ENCODE peak calls at places on chromosomes 1 and 21, in six cellular contexts. One of them, this sample, is unnamed.

GRCh38 chr1:33162141-33162540 is 19.7 kb downstream of the TRIM62 start:
- DNase-seq in SK-MEL-5: no peak
- DNase-seq in stimulated activated CD8-positive, alpha-beta memory T cell treated with anti-CD3 and anti-CD28 coated beads, Interleukin-4, amount 100 ng/mL, for 1 hour: no peak
- DNase-seq in NCI-H2081: no peak
- DNase-seq in A172: no peak
- DNase-seq in astrocyte of the spinal cord: no peak
- DNase-seq in this sample: no peak

GRCh38 chr1:36650200-36651065 is 167.7 kb upstream of the CSF3R start:
- DNase-seq in NCI-H2081: peak; percentile 60
- DNase-seq in A172: peak; percentile 32
- DNase-seq in stimulated activated CD8-positive, alpha-beta memory T cell treated with anti-CD3 and anti-CD28 coated beads, Interleukin-4, amount 100 ng/mL, for 1 hour: peak; percentile 16
- DNase-seq in SK-MEL-5: peak; percentile 77
- DNase-seq in astrocyte of the spinal cord: peak; percentile 24
- DNase-seq in this sample: peak; percentile 31

GRCh38 chr1:223712184-223712855 is at the start of gene CAPN2:
- DNase-seq in stimulated activated CD8-positive, alpha-beta memory T cell treated with anti-CD3 and anti-CD28 coated beads, Interleukin-4, amount 100 ng/mL, for 1 hour: no peak
- DNase-seq in A172: peak; percentile 69
- DNase-seq in NCI-H2081: peak; percentile 77
- DNase-seq in astrocyte of the spinal cord: peak; percentile 84
- DNase-seq in SK-MEL-5: peak; percentile 62
- DNase-seq in this sample: peak; percentile 90

GRCh38 chr1:225768662-225769426 is 8.8 kb upstream of the SRP9 start:
- DNase-seq in stimulated activated CD8-positive, alpha-beta memory T cell treated with anti-CD3 and anti-CD28 coated beads, Interleukin-4, amount 100 ng/mL, for 1 hour: no peak
- DNase-seq in A172: no peak
- DNase-seq in SK-MEL-5: no peak
- DNase-seq in astrocyte of the spinal cord: no peak
- DNase-seq in NCI-H2081: no peak
- DNase-seq in this sample: no peak

GRCh38 chr1:29230553-29231378 is at the start of gene MECR:
- DNase-seq in SK-MEL-5: peak; percentile 88
- DNase-seq in stimulated activated CD8-positive, alpha-beta memory T cell treated with anti-CD3 and anti-CD28 coated beads, Interleukin-4, amount 100 ng/mL, for 1 hour: peak; percentile 95
- DNase-seq in A172: peak; percentile 66
- DNase-seq in astrocyte of the spinal cord: peak; percentile 92
- DNase-seq in NCI-H2081: peak; percentile 95
- DNase-seq in this sample: peak; percentile 85

GRCh38 chr1:77319036-77319705 is 37.4 kb downstream of the AK5 start:
- DNase-seq in A172: no peak
- DNase-seq in stimulated activated CD8-positive, alpha-beta memory T cell treated with anti-CD3 and anti-CD28 coated beads, Interleukin-4, amount 100 ng/mL, for 1 hour: no peak
- DNase-seq in SK-MEL-5: no peak
- DNase-seq in NCI-H2081: no peak
- DNase-seq in astrocyte of the spinal cord: no peak
- DNase-seq in this sample: no peak

GRCh38 chr1:170929835-170930554 is 5.3 kb upstream of the MROH9 start:
- DNase-seq in NCI-H2081: peak; percentile 70
- DNase-seq in stimulated activated CD8-positive, alpha-beta memory T cell treated with anti-CD3 and anti-CD28 coated beads, Interleukin-4, amount 100 ng/mL, for 1 hour: no peak
- DNase-seq in astrocyte of the spinal cord: peak; percentile 66
- DNase-seq in A172: peak; percentile 69
- DNase-seq in SK-MEL-5: peak; percentile 84
- DNase-seq in this sample: peak; percentile 5

GRCh38 chr1:23624440-23624839 is 65.1 kb upstream of the ID3 start:
- DNase-seq in A172: no peak
- DNase-seq in astrocyte of the spinal cord: no peak
- DNase-seq in SK-MEL-5: no peak
- DNase-seq in stimulated activated CD8-positive, alpha-beta memory T cell treated with anti-CD3 and anti-CD28 coated beads, Interleukin-4, amount 100 ng/mL, for 1 hour: no peak
- DNase-seq in NCI-H2081: no peak
- DNase-seq in this sample: no peak

GRCh38 chr1:87325982-87326738 is 2.5 kb upstream of the LMO4 start:
- DNase-seq in A172: peak; percentile 60
- DNase-seq in stimulated activated CD8-positive, alpha-beta memory T cell treated with anti-CD3 and anti-CD28 coated beads, Interleukin-4, amount 100 ng/mL, for 1 hour: no peak
- DNase-seq in astrocyte of the spinal cord: peak; percentile 60
- DNase-seq in NCI-H2081: peak; percentile 78
- DNase-seq in SK-MEL-5: peak; percentile 66
- DNase-seq in this sample: no peak

GRCh38 chr1:177505905-177506590 is 335.3 kb downstream of the BRINP2 start:
- DNase-seq in stimulated activated CD8-positive, alpha-beta memory T cell treated with anti-CD3 and anti-CD28 coated beads, Interleukin-4, amount 100 ng/mL, for 1 hour: no peak
- DNase-seq in astrocyte of the spinal cord: peak; percentile 2
- DNase-seq in A172: no peak
- DNase-seq in NCI-H2081: no peak
- DNase-seq in SK-MEL-5: no peak
- DNase-seq in this sample: no peak

GRCh38 chr1:22296701-22297591 is 154.0 kb upstream of the WNT4 start:
- DNase-seq in stimulated activated CD8-positive, alpha-beta memory T cell treated with anti-CD3 and anti-CD28 coated beads, Interleukin-4, amount 100 ng/mL, for 1 hour: no peak
- DNase-seq in NCI-H2081: no peak
- DNase-seq in SK-MEL-5: no peak
- DNase-seq in A172: peak; percentile 5
- DNase-seq in astrocyte of the spinal cord: no peak
- DNase-seq in this sample: no peak

GRCh38 chr1:172969611-172970010 is 81.1 kb downstream of the TNFSF18 start:
- DNase-seq in stimulated activated CD8-positive, alpha-beta memory T cell treated with anti-CD3 and anti-CD28 coated beads, Interleukin-4, amount 100 ng/mL, for 1 hour: no peak
- DNase-seq in A172: no peak
- DNase-seq in SK-MEL-5: no peak
- DNase-seq in astrocyte of the spinal cord: peak; percentile 53
- DNase-seq in NCI-H2081: no peak
- DNase-seq in this sample: no peak

GRCh38 chr1:24796524-24796923 is 51.3 kb downstream of the CLIC4 start:
- DNase-seq in stimulated activated CD8-positive, alpha-beta memory T cell treated with anti-CD3 and anti-CD28 coated beads, Interleukin-4, amount 100 ng/mL, for 1 hour: no peak
- DNase-seq in SK-MEL-5: no peak
- DNase-seq in NCI-H2081: no peak
- DNase-seq in A172: no peak
- DNase-seq in astrocyte of the spinal cord: no peak
- DNase-seq in this sample: no peak

GRCh38 chr1:82485591-82486369 is 685.0 kb downstream of the ADGRL2 start:
- DNase-seq in astrocyte of the spinal cord: peak; percentile 80
- DNase-seq in A172: peak; percentile 49
- DNase-seq in SK-MEL-5: no peak
- DNase-seq in NCI-H2081: no peak
- DNase-seq in stimulated activated CD8-positive, alpha-beta memory T cell treated with anti-CD3 and anti-CD28 coated beads, Interleukin-4, amount 100 ng/mL, for 1 hour: no peak
- DNase-seq in this sample: no peak

GRCh38 chr1:196558424-196558823 is 49.8 kb downstream of the KCNT2 start:
- DNase-seq in A172: peak; percentile 82
- DNase-seq in stimulated activated CD8-positive, alpha-beta memory T cell treated with anti-CD3 and anti-CD28 coated beads, Interleukin-4, amount 100 ng/mL, for 1 hour: no peak
- DNase-seq in astrocyte of the spinal cord: peak; percentile 84
- DNase-seq in NCI-H2081: no peak
- DNase-seq in SK-MEL-5: peak; percentile 39
- DNase-seq in this sample: no peak

GRCh38 chr21:45970674-45971486 is 10.7 kb upstream of the COL6A1 start:
- DNase-seq in SK-MEL-5: peak; percentile 42
- DNase-seq in astrocyte of the spinal cord: no peak
- DNase-seq in stimulated activated CD8-positive, alpha-beta memory T cell treated with anti-CD3 and anti-CD28 coated beads, Interleukin-4, amount 100 ng/mL, for 1 hour: no peak
- DNase-seq in A172: no peak
- DNase-seq in NCI-H2081: no peak
- DNase-seq in this sample: peak; percentile 88

GRCh38 chr1:84973493-84974334 is 23.2 kb downstream of the MCOLN2 start:
- DNase-seq in NCI-H2081: no peak
- DNase-seq in astrocyte of the spinal cord: no peak
- DNase-seq in SK-MEL-5: peak; percentile 41
- DNase-seq in A172: no peak
- DNase-seq in stimulated activated CD8-positive, alpha-beta memory T cell treated with anti-CD3 and anti-CD28 coated beads, Interleukin-4, amount 100 ng/mL, for 1 hour: no peak
- DNase-seq in this sample: no peak

GRCh38 chr1:10085076-10085475 is 52.3 kb downstream of the UBE4B start:
- DNase-seq in stimulated activated CD8-positive, alpha-beta memory T cell treated with anti-CD3 and anti-CD28 coated beads, Interleukin-4, amount 100 ng/mL, for 1 hour: no peak
- DNase-seq in astrocyte of the spinal cord: no peak
- DNase-seq in NCI-H2081: no peak
- DNase-seq in SK-MEL-5: no peak
- DNase-seq in A172: no peak
- DNase-seq in this sample: no peak

This sample was measured in 8988T.